ENCODE peak calls at places on chromosomes 13 and 19, in eight cellular contexts. H is SK-N-SH, X is breast epithelium, V is IMR-90, M is gastrocnemius medialis, G is K562, C is HFF-Myc, K is mammary epithelial cell. Z is an unnamed sample.
A peak's percentile ranks its signal among the peaks of the same experiment; 100 is the strongest.

GRCh38 chr13:24668955-24669354 is 11.3 kb upstream of the ATP12A start:
- DNase-seq in G (no peak), X (no peak), K (peak; percentile 94), C (no peak), V (no peak), M (no peak), H (no peak), Z (no peak)

GRCh38 chr19:18700501-18701249 is 17.2 kb downstream of the CRTC1 start:
- DNase-seq in G (peak; percentile 85), X (peak; percentile 69), C (no peak), H (peak; percentile 91), V (peak; percentile 29), M (peak; percentile 65), K (peak; percentile 59), Z (peak; percentile 70)

GRCh38 chr13:38202730-38203129 is 146.9 kb upstream of the UFM1 start:
- DNase-seq in V (peak; percentile 2), X (no peak), M (no peak), C (no peak), G (no peak), K (peak; percentile 78), H (no peak), Z (no peak)

GRCh38 chr13:99429670-99430069 is 71.6 kb upstream of the TM9SF2 start:
- DNase-seq in K (no peak), C (no peak), M (no peak), X (no peak), G (no peak), H (no peak), V (no peak), Z (peak; percentile 73)

GRCh38 chr19:7191946-7192691 is 102.1 kb downstream of the INSR start:
- DNase-seq in M (no peak), H (no peak), X (no peak), C (peak; percentile 21), K (no peak), G (no peak), V (no peak), Z (peak; percentile 78)

GRCh38 chr19:3642987-3643386 is 16.4 kb upstream of the CACTIN start:
- DNase-seq in M (no peak), K (no peak), H (peak; percentile 78), V (no peak), G (peak; percentile 94), C (no peak), X (no peak), Z (peak; percentile 36)

GRCh38 chr19:12833747-12834417 is 497 bp downstream of the RTBDN start:
- DNase-seq in V (no peak), K (no peak), C (no peak), M (no peak), X (no peak), H (peak; percentile 90), G (peak; percentile 80), Z (peak; percentile 28)

GRCh38 chr19:42121666-42122069 is 10.6 kb downstream of the POU2F2 start:
- DNase-seq in V (peak; percentile 88), H (no peak), K (peak; percentile 80), C (peak; percentile 80), G (no peak), X (no peak), M (no peak), Z (peak; percentile 77)

GRCh38 chr19:17605761-17606745 is 50.6 kb downstream of the COLGALT1 start:
- DNase-seq in C (peak; percentile 46), H (peak; percentile 98), K (peak; percentile 77), X (no peak), V (peak; percentile 56), M (peak; percentile 12), G (peak; percentile 96), Z (peak; percentile 96)

GRCh38 chr19:41351339-41352245 is 2.1 kb downstream of the TGFB1 start:
- DNase-seq in C (no peak), X (no peak), H (peak; percentile 62), V (peak; percentile 42), K (peak; percentile 72), G (peak; percentile 85), M (no peak), Z (peak; percentile 88)

GRCh38 chr19:48836089-48837017 is at the start of gene HSD17B14:
- DNase-seq in K (no peak), X (no peak), H (peak; percentile 67), M (no peak), C (no peak), G (peak; percentile 29), V (no peak), Z (no peak)

GRCh38 chr13:57631607-57632275 is at the start of gene PCDH17:
- DNase-seq in C (no peak), G (no peak), H (peak; percentile 62), K (no peak), M (no peak), X (peak; percentile 50), V (no peak), Z (no peak)

GRCh38 chr19:17779281-17779930 is 15.5 kb upstream of the B3GNT3 start:
- DNase-seq in K (no peak), M (peak; percentile 27), G (peak; percentile 84), V (peak; percentile 15), H (peak; percentile 49), C (no peak), X (no peak), Z (no peak)

GRCh38 chr19:49142866-49143335 is 12.3 kb downstream of the HRC start:
- DNase-seq in H (peak; percentile 95), G (peak; percentile 79), K (peak; percentile 76), X (peak; percentile 92), C (no peak), V (peak; percentile 89), M (peak; percentile 91), Z (peak; percentile 56)

GRCh38 chr19:10419200-10419645 is 1.1 kb upstream of the PDE4A start:
- DNase-seq in X (no peak), H (peak; percentile 51), V (no peak), M (no peak), K (no peak), C (no peak), G (peak; percentile 65), Z (no peak)

GRCh38 chr19:13096968-13097330 is 5.7 kb downstream of the LYL1 start:
- DNase-seq in M (no peak), G (no peak), C (no peak), X (no peak), K (no peak), V (no peak), H (no peak), Z (no peak)

GRCh38 chr13:22077205-22077683 is 406.4 kb downstream of the FGF9 start:
- DNase-seq in G (no peak), C (no peak), K (no peak), X (no peak), H (no peak), V (peak; percentile 41), M (no peak), Z (no peak)

GRCh38 chr19:49590971-49591730 is at the start of gene PRR12:
- DNase-seq in V (peak; percentile 67), C (no peak), G (peak; percentile 87), K (peak; percentile 64), H (peak; percentile 89), M (no peak), X (no peak), Z (peak; percentile 87)

GRCh38 chr13:43742911-43743310 is 43.9 kb downstream of the ENOX1 start:
- DNase-seq in H (no peak), G (no peak), K (no peak), M (no peak), V (no peak), X (no peak), C (no peak), Z (no peak)

GRCh38 chr19:35346193-35347052 is 1.3 kb upstream of the FFAR1 start:
- DNase-seq in G (no peak), H (no peak), K (peak; percentile 17), X (peak; percentile 51), M (no peak), C (no peak), V (no peak), Z (peak; percentile 93)

GRCh38 chr13:102399791-102400618 is 1.8 kb downstream of the FGF14 start:
- DNase-seq in M (no peak), V (no peak), X (no peak), H (peak; percentile 78), C (no peak), K (peak; percentile 3), G (no peak), Z (no peak)

GRCh38 chr13:113052206-113052605 is 53.4 kb upstream of the F7 start:
- DNase-seq in V (no peak), C (no peak), M (no peak), G (no peak), K (no peak), H (no peak), X (no peak), Z (no peak)

GRCh38 chr13:100646030-100646673 is 28.4 kb downstream of the TMTC4 start:
- DNase-seq in G (peak; percentile 20), K (peak; percentile 6), X (no peak), M (no peak), V (peak; percentile 31), C (no peak), H (peak; percentile 40), Z (no peak)

GRCh38 chr19:3986260-3987041 is 1.2 kb upstream of the EEF2 start:
- DNase-seq in X (no peak), G (peak; percentile 43), H (peak; percentile 68), K (peak; percentile 65), C (peak; percentile 53), V (peak; percentile 73), M (no peak), Z (peak; percentile 84)

GRCh38 chr13:30865131-30866009 is 40.7 kb upstream of the MEDAG start:
- DNase-seq in M (peak; percentile 68), C (peak; percentile 85), H (peak; percentile 80), G (peak; percentile 61), X (peak; percentile 78), K (peak; percentile 89), V (peak; percentile 96), Z (peak; percentile 80)
- TF ChIP-seq CTCF in M (peak; percentile 90), C (peak; percentile 92), H (peak; percentile 97), G (peak; percentile 74), X (peak; percentile 90), K (peak; percentile 97), V (peak; percentile 90), Z (peak; percentile 92)

GRCh38 chr19:47663911-47664771 is 49.1 kb upstream of the EHD2 start:
- DNase-seq in G (peak; percentile 52), H (no peak), K (peak; percentile 95), X (peak; percentile 66), C (peak; percentile 90), V (peak; percentile 99), M (peak; percentile 92), Z (no peak)
- H3K4me3 ChIP-seq in G (no peak overlapping the region), H (no peak overlapping the region), K (no peak overlapping the region), X (no peak overlapping the region), C (no peak overlapping the region), V (no peak overlapping the region), M (peak overlapping the region; percentile 9), Z (no peak overlapping the region)

GRCh38 chr13:72757792-72758535 is 23.7 kb downstream of the DIS3 start:
- DNase-seq in M (no peak), C (no peak), K (no peak), X (no peak), V (peak; percentile 11), H (no peak), G (no peak), Z (no peak)

GRCh38 chr13:72751220-72751619 is 23.5 kb downstream of the BORA start:
- DNase-seq in V (no peak), K (no peak), M (no peak), X (no peak), H (no peak), C (no peak), G (no peak), Z (no peak)

GRCh38 chr13:72754111-72754510 is 26.4 kb downstream of the BORA start:
- DNase-seq in V (no peak), G (no peak), C (no peak), X (no peak), H (no peak), K (peak; percentile 11), M (no peak), Z (no peak)
- TF ChIP-seq CTCF in V (no peak), G (no peak), C (no peak), X (no peak), H (no peak), K (no peak), M (no peak), Z (no peak)

GRCh38 chr19:46155237-46155636 is 7.2 kb downstream of the IGFL2 start:
- DNase-seq in C (no peak), M (no peak), K (no peak), X (no peak), G (no peak), V (no peak), H (no peak), Z (no peak)
- H3K4me3 ChIP-seq in C (no peak overlapping the region), M (no peak overlapping the region), K (no peak overlapping the region), X (no peak overlapping the region), G (no peak overlapping the region), V (no peak overlapping the region), H (no peak overlapping the region), Z (no peak overlapping the region)